ENCODE peak calls at places on chromosomes 5 and 9, in eight cellular contexts. A is sciatic nerve; V is KBM-7; Z is HuH-7; Q is NCI-H1105 treated with DMSO at 0.1 percent for 48 hours; U is stimulated activated CD4-positive, alpha-beta T cell treated with anti-CD3 and anti-CD28 coated beads, Interleukin-4, amount 100 ng/mL, for 48 hours; M is fibroblast of mammary gland; W is G401. B is an unnamed sample.

GRCh38 chr9:78213696-78214095 is 22.2 kb upstream of the CEP78 start:
- DNase-seq in A (no peak), U (no peak), W (peak), Z (peak), Q (no peak), V (peak), M (peak), B (peak)

GRCh38 chr9:6024035-6024554 is 8.7 kb upstream of the RANBP6 start:
- DNase-seq in Q (peak), Z (peak), U (no peak), V (peak), A (no peak), W (no peak), M (no peak), B (peak)

GRCh38 chr9:130995399-130995941 is 13.5 kb upstream of the LAMC3 start:
- DNase-seq in Z (no peak), Q (peak), U (no peak), A (no peak), V (peak), M (peak), W (peak), B (peak)

GRCh38 chr5:53259176-53259575 is 149.6 kb upstream of the MOCS2 start:
- DNase-seq in Q (no peak), Z (no peak), M (no peak), U (no peak), A (no peak), V (no peak), W (no peak), B (no peak)

GRCh38 chr9:134735441-134736175 is 94.0 kb downstream of the COL5A1 start:
- DNase-seq in M (peak), U (no peak), Q (no peak), V (no peak), W (no peak), Z (no peak), A (no peak), B (no peak)

GRCh38 chr5:126055348-126055729 is 367.9 kb upstream of the GRAMD2B start:
- DNase-seq in Z (no peak), Q (peak), A (no peak), W (no peak), M (no peak), V (no peak), U (no peak), B (no peak)

GRCh38 chr9:127520941-127521918 is 69.9 kb downstream of the LRSAM1 start:
- DNase-seq in A (peak), Z (no peak), U (no peak), Q (no peak), W (no peak), M (peak), V (no peak), B (peak)

GRCh38 chr5:132226516-132227234 is 978 bp downstream of the P4HA2 start:
- DNase-seq in U (no peak), V (no peak), Z (no peak), Q (no peak), W (no peak), M (peak), A (peak), B (no peak)

GRCh38 chr9:105148328-105149006 is 96.0 kb upstream of the SLC44A1 start:
- DNase-seq in W (no peak), U (no peak), Q (no peak), A (no peak), M (no peak), V (no peak), Z (peak), B (no peak)

GRCh38 chr5:88785396-88786216 is 97.4 kb downstream of the MEF2C start:
- DNase-seq in M (peak), Z (no peak), V (peak), W (peak), U (no peak), A (no peak), Q (peak), B (peak)

GRCh38 chr5:75885849-75886596 is 168.8 kb upstream of the POC5 start:
- DNase-seq in V (peak), M (no peak), U (no peak), Q (peak), W (no peak), Z (no peak), A (no peak), B (peak)

GRCh38 chr5:139543423-139543991 is 17.6 kb upstream of the UBE2D2 start:
- DNase-seq in A (peak), Z (peak), Q (no peak), U (peak), M (no peak), W (peak), V (peak), B (no peak)

GRCh38 chr9:128729766-128730517 is 6.0 kb upstream of the ZDHHC12 start:
- DNase-seq in A (no peak), U (no peak), Z (no peak), M (no peak), W (peak), V (no peak), Q (no peak), B (no peak)

GRCh38 chr5:156920042-156920860 is 42.8 kb downstream of the TIMD4 start:
- DNase-seq in M (no peak), A (no peak), V (no peak), Z (peak), W (no peak), U (peak), Q (no peak), B (no peak)

GRCh38 chr5:145920542-145921210 is 15.7 kb upstream of the SH3RF2 start:
- DNase-seq in V (no peak), W (no peak), Q (no peak), U (no peak), Z (no peak), A (no peak), M (no peak), B (no peak)

GRCh38 chr5:170913573-170913972 is 51.8 kb downstream of the RANBP17 start:
- DNase-seq in W (no peak), Z (no peak), M (no peak), A (no peak), V (no peak), Q (no peak), U (no peak), B (no peak)

GRCh38 chr9:73166453-73166852 is 14.8 kb downstream of the ANXA1 start:
- DNase-seq in W (no peak), U (no peak), A (no peak), Z (no peak), V (no peak), M (no peak), Q (no peak), B (no peak)

GRCh38 chr9:61666849-61667371 is 477.1 kb downstream of the SPATA31A7 start:
- DNase-seq in M (no peak), Q (no peak), V (no peak), U (no peak), A (peak), Z (no peak), W (no peak), B (no peak)

GRCh38 chr5:104179057-104179456 is 616.5 kb upstream of the NUDT12 start:
- DNase-seq in V (peak), Z (peak), Q (no peak), M (peak), A (no peak), U (no peak), W (peak), B (peak)

B was measured in MCF 10A.